ENCODE peak calls at places on chromosomes 6 and 20, in nine cellular contexts. I is fibroblast of lung; N is psoas muscle; R is GM23248; U is upper lobe of left lung; Z is thoracic aorta; D is H9; B is lower lobe of right lung; M is effector memory CD4-positive, alpha-beta T cell. H is an unnamed sample. For H3K27me3, the result is how much of the 10 kb centered on the place peaks cover.

GRCh38 chr6:116948535-116949304 is 71.7 kb downstream of the RFX6 start:
- DNase-seq in N (no peak), Z (no peak), M (no peak), I (no peak), U (no peak), R (no peak), B (no peak), D (no peak), H (no peak)

GRCh38 chr6:22326500-22326899 is 29.7 kb upstream of the PRL start:
- DNase-seq in D (no peak), I (no peak), U (no peak), R (no peak), M (no peak), Z (no peak), N (no peak), B (no peak), H (no peak)

GRCh38 chr6:127893541-127893940 is 7.3 kb downstream of the THEMIS start:
- DNase-seq in Z (no peak), U (no peak), R (no peak), D (no peak), B (no peak), N (no peak), I (no peak), M (no peak), H (no peak)

GRCh38 chr6:90500458-90500857 is 86.4 kb downstream of the MAP3K7 start:
- DNase-seq in M (no peak), N (no peak), R (no peak), B (no peak), U (no peak), D (no peak), Z (no peak), I (no peak), H (no peak)

GRCh38 chr20:19757487-19757972 is 528 bp upstream of the RIN2 start:
- DNase-seq in M (no peak), Z (no peak), I (peak), R (peak), D (peak), B (peak), U (peak), N (peak), H (no peak)

GRCh38 chr6:78909391-78909790 is 42.0 kb downstream of the IRAK1BP1 start:
- DNase-seq in M (no peak), D (no peak), N (no peak), R (peak), Z (no peak), U (no peak), I (peak), B (no peak), H (no peak)

GRCh38 chr6:29968130-29968529 is 25.8 kb downstream of the HLA-A start:
- DNase-seq in Z (no peak), B (no peak), R (peak), U (no peak), D (no peak), M (no peak), N (no peak), I (no peak), H (no peak)

GRCh38 chr6:45438849-45439406 is 61.2 kb upstream of the SUPT3H start:
- DNase-seq in U (no peak), Z (no peak), B (no peak), N (no peak), R (peak), M (no peak), I (peak), D (no peak), H (no peak)

GRCh38 chr6:112016335-112016734 is 37.6 kb upstream of the CCN6 start:
- DNase-seq in M (no peak), B (no peak), Z (no peak), U (no peak), N (peak), D (no peak), I (no peak), R (peak), H (no peak)

GRCh38 chr20:32207211-32207625 is 325 bp downstream of the PLAGL2 start:
- DNase-seq in N (no peak), R (no peak), I (no peak), Z (no peak), D (no peak), B (no peak), M (no peak), U (no peak), H (no peak)

GRCh38 chr6:125954735-125955410 is 1.7 kb upstream of the HINT3 start:
- DNase-seq in D (no peak), U (no peak), I (no peak), R (no peak), Z (no peak), N (no peak), B (no peak), M (no peak), H (no peak)

GRCh38 chr6:52138284-52138683 is 47.9 kb upstream of the IL17A start:
- DNase-seq in N (no peak), B (no peak), R (no peak), I (no peak), U (no peak), Z (no peak), D (no peak), M (no peak), H (no peak)

GRCh38 chr6:108609276-108609769 is 48.6 kb downstream of the FOXO3 start:
- DNase-seq in I (peak), R (peak), B (no peak), D (no peak), N (peak), M (no peak), U (no peak), Z (no peak), H (no peak)

GRCh38 chr6:31952140-31952805 is 6.4 kb downstream of the CFB start:
- DNase-seq in Z (no peak), N (peak), I (peak), D (peak), M (no peak), B (peak), R (peak), U (peak), H (no peak)

GRCh38 chr20:33668087-33668790 is 1.5 kb downstream of the ACTL10 start:
- DNase-seq in B (peak), M (peak), U (peak), Z (no peak), I (no peak), D (no peak), R (peak), N (no peak), H (no peak)

GRCh38 chr6:65116326-65116725 is 590.7 kb downstream of the EYS start:
- DNase-seq in M (no peak), N (no peak), I (no peak), U (no peak), D (no peak), Z (no peak), R (no peak), B (no peak), H (no peak)

GRCh38 chr6:20211037-20211940 is 980 bp downstream of the MBOAT1 start:
- DNase-seq in Z (no peak), B (no peak), R (peak), D (peak), M (no peak), N (no peak), I (peak), U (peak), H (no peak)

GRCh38 chr6:73234732-73235131 is 9.4 kb upstream of the KHDC1L start:
- DNase-seq in U (no peak), D (no peak), R (peak), I (peak), M (no peak), B (no peak), Z (no peak), N (no peak), H (no peak)

GRCh38 chr6:318265-318890 is 26.1 kb downstream of the DUSP22 start:
- DNase-seq in N (no peak), Z (no peak), U (peak), D (no peak), M (no peak), R (no peak), I (no peak), B (no peak), H (no peak)

GRCh38 chr6:35287671-35288396 is 9.8 kb upstream of the DEF6 start:
- DNase-seq in U (no peak), N (peak), Z (no peak), R (peak), B (no peak), M (no peak), I (peak), D (no peak), H (no peak)

GRCh38 chr6:11953641-11954040 is 58.5 kb upstream of the HIVEP1 start:
- DNase-seq in U (no peak), Z (no peak), N (no peak), D (no peak), B (no peak), M (no peak), R (no peak), I (no peak), H (no peak)

GRCh38 chr20:51287628-51288413 is 254.7 kb downstream of the NFATC2 start:
- DNase-seq in D (no peak), M (no peak), Z (no peak), N (no peak), B (no peak), R (no peak), I (no peak), U (no peak), H (no peak)

GRCh38 chr6:15464211-15464725 is 198.6 kb downstream of the DTNBP1 start:
- DNase-seq in B (no peak), M (peak), I (no peak), N (no peak), R (no peak), D (peak), U (no peak), Z (no peak), H (peak)

GRCh38 chr6:26020983-26021349 is 58.4 kb downstream of the TRIM38 start:
- DNase-seq in N (peak), Z (no peak), M (no peak), B (peak), U (peak), D (no peak), R (peak), I (peak), H (no peak)

GRCh38 chr6:47655719-47656595 is 42.4 kb upstream of the ADGRF4 start:
- DNase-seq in M (no peak), Z (no peak), I (peak), N (peak), D (peak), R (peak), U (no peak), B (no peak), H (no peak)

GRCh38 chr20:34570859-34571306 is 12.4 kb downstream of the MAP1LC3A start:
- DNase-seq in I (peak), U (no peak), D (no peak), N (no peak), M (no peak), R (peak), Z (no peak), B (no peak), H (no peak)

GRCh38 chr6:18471232-18471964 is 84.2 kb downstream of the RNF144B start:
- DNase-seq in M (no peak), N (peak), U (no peak), B (no peak), R (no peak), I (no peak), Z (no peak), D (no peak), H (no peak)

GRCh38 chr6:112144145-112144926 is 56.9 kb downstream of the FAM229B start:
- DNase-seq in D (no peak), M (no peak), R (peak), U (no peak), N (no peak), I (no peak), Z (no peak), B (no peak), H (no peak)

GRCh38 chr20:8480597-8480996 is 348.5 kb downstream of the PLCB1 start:
- DNase-seq in R (no peak), U (no peak), B (no peak), D (no peak), I (no peak), Z (no peak), M (no peak), N (no peak), H (no peak)

DNA sequence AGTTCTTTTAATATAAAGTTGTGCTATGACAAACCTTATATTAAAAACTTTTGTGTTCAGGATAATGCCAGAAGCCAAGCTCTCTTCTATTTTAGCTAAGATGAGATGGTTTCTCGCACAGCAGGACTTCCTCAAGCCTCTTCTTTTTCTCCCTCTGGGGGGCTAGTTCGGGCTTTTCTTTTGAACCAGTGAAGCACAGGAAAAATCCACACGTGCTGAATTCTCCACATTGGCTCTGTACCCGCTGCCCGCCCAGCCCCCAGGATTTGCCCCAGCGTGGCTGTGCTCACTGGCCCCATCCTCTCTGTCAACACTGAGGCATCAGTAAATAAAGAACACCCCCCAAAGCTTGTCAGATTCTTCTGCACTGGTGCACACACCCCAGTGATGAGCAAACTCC is 232.8 kb downstream of the ZNF217 start:
- DNase-seq in N (no peak), M (no peak), R (no peak), U (no peak), B (no peak), Z (no peak), D (no peak), I (no peak), H (no peak)
- H3K27me3 ChIP-seq in N (under half), M (under half), R (under half), U (under half), B (under half), Z (under half), D (under half), I (under half), H (under half)

GRCh38 chr6:158867381-158868121 is 48.4 kb upstream of the EZR start:
- DNase-seq in U (no peak), R (no peak), B (no peak), Z (no peak), D (no peak), M (no peak), I (no peak), N (no peak), H (no peak)
- H3K27ac ChIP-seq in U (peak), R (no peak), B (peak), Z (no peak), D (no peak), M (no peak), I (no peak), N (no peak), H (peak)

GRCh38 chr6:115870464-115870863 is 190.2 kb downstream of the FRK start:
- DNase-seq in N (no peak), U (no peak), M (no peak), B (no peak), Z (no peak), R (no peak), D (no peak), I (no peak), H (no peak)
- H3K27me3 ChIP-seq in N (under half), U (under half), M (under half), B (under half), Z (under half), R (under half), D (under half), I (under half), H (under half)

DNA sequence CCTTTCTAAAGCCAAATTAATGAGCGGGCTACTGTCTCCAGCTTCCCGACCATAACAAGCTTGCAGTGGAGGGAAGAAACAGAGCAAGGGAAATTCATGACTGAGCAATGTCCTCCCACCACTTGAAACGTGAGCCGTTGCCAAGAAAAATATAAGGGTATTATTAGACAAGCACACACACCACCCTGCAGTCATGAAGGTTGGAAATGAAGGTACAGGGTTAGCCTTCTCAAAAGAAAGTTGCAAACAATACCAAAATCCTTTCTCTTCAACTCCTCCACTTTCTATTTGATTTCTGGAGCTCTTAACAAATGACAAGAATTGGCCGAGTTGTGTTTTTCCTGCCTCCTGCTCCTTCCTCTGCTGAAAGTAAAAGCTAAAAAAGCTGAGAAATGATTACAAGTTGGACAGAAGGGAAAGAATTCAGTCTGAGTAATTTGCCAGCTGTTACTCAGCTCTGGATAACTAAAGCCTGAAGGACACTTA is 151.1 kb upstream of the B3GAT2 start:
- DNase-seq in B (no peak), Z (no peak), R (peak), N (no peak), U (no peak), D (no peak), M (no peak), I (peak), H (no peak)
- H3K27ac ChIP-seq in B (no peak), Z (peak), R (peak), N (no peak), U (peak), D (no peak), M (no peak), I (peak), H (no peak)

DNA sequence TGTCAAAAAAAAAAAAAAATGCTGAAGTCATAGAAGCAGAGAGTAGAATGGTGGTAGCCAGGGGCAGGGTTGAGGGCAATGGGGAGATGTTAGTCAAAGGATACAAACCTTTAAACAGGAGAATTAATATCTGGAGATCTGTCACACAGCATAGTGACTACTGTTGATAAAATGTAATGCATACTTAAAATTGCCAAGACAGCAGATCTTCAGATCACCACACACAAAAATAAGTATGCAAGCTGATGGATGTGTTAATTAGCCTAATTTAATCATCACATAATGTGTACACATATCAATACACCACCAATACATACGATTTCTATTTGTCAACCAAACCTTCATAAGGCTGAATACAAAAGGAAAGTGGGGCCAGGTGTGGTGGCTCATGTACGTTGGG is 83.5 kb upstream of the PHACTR3 start:
- DNase-seq in U (no peak), M (no peak), N (no peak), Z (no peak), R (no peak), I (no peak), B (no peak), D (no peak), H (no peak)
- H3K27me3 ChIP-seq in U (under half), M (under half), N (under half), Z (under half), R (under half), I (under half), B (half or more), D (under half), H (under half)

DNA sequence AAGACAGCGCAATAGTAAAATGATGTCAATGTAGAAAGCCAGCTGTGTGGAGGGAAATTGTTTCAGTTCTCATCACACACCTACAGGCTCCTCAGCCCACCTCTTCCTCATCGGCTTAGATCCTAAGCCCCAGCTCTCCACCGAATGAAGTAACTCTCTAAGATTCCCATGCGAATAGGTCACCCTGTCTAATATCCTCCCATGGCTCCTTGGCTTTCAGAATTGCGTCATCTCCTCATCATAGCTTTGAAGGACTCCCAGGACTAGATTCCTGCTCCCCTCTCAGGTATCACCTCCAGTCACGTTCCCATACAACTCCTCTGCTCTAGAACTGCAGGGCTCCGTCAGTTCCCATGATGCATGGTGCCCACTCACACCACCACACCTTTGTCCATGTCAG is 16.2 kb upstream of the SLC22A16 start:
- DNase-seq in I (no peak), U (no peak), M (no peak), D (no peak), Z (no peak), N (no peak), B (no peak), R (no peak), H (no peak)
- H3K27ac ChIP-seq in I (no peak), U (no peak), M (no peak), D (no peak), Z (no peak), N (no peak), B (no peak), R (no peak), H (no peak)

GRCh38 chr6:7538484-7538883 is 3.0 kb upstream of the DSP start:
- DNase-seq in I (no peak), N (no peak), U (no peak), B (no peak), Z (no peak), R (no peak), D (no peak), M (no peak), H (no peak)
- H3K27me3 ChIP-seq in I (under half), N (under half), U (under half), B (half or more), Z (under half), R (under half), D (under half), M (under half), H (under half)

DNA sequence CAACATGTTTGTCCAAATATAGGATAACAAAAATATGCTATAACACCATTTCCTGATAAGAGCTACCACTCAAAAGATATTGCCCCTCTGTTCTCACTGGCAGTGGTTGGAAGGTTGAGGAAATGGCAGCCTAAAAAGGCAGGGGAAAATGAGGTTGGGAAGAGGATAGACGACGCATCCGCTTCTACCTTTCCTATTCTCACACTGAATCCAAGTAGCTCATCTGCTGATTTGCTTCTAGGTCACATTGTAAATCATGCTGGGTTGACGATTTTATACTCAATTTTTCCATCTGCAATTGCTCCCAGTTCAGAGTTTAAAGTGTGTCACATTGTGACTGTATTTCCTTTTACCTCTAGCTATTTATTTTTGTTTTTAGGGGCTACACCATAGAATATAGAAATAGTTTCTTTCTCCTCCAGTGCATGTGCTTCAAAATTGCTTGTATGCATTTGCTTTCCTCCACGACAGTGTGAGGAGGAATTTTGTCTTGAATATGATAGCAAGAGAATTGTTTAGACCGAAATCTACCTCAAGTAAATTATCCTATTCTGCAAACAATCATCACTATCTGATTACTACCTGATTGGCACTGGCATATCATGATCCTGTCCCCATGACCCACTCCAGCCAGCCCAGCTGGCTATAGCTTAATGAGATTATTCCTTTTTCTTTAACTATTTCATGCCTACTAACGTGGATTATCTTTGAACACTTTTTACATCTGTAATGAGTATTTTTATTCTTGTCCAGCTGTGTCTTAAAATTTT is 179.6 kb upstream of the RAB32 start:
- DNase-seq in I (no peak), Z (no peak), D (no peak), U (no peak), M (no peak), R (no peak), B (no peak), N (no peak), H (no peak)
- H3K27ac ChIP-seq in I (no peak), Z (no peak), D (no peak), U (no peak), M (no peak), R (no peak), B (no peak), N (no peak), H (no peak)

H was measured in naive thymus-derived CD4-positive, alpha-beta T cell.